ENCODE peak calls at places on chromosomes 3 and 15, in nine cellular contexts. X is CD8-positive, alpha-beta memory T cell; Y is A673; F is tibial nerve; E is fibroblast of lung; T is Peyer's patch; A is A549; U is foreskin keratinocyte; M is HL-60. K is an unnamed sample.

GRCh38 chr3:15032650-15033049 is 32.5 kb downstream of the MRPS25 start:
- DNase-seq in X (no peak), Y (no peak), F (no peak), E (no peak), T (no peak), A (no peak), U (no peak), M (no peak), K (no peak)

GRCh38 chr3:120640231-120640630 is 41.8 kb downstream of the HGD start:
- DNase-seq in X (no peak), Y (no peak), F (no peak), E (no peak), T (no peak), A (no peak), U (no peak), M (no peak), K (no peak)

GRCh38 chr15:52718551-52718950 is 39.4 kb upstream of the ATOSA start:
- DNase-seq in X (no peak), Y (no peak), F (no peak), E (no peak), T (no peak), A (no peak), U (no peak), M (no peak), K (no peak)

GRCh38 chr3:46861996-46862688 is 1.1 kb downstream of the MYL3 start:
- DNase-seq in X (no peak), Y (no peak), F (peak; percentile 4), E (no peak), T (peak; percentile 15), A (no peak), U (no peak), M (no peak), K (no peak)

GRCh38 chr3:109803274-109803673 is 465.9 kb upstream of the DPPA4 start:
- DNase-seq in X (no peak), Y (no peak), F (no peak), E (no peak), T (no peak), A (peak; percentile 22), U (no peak), M (no peak), K (no peak)

GRCh38 chr3:23312866-23313265 is 109.7 kb downstream of the UBE2E2 start:
- DNase-seq in X (no peak), Y (no peak), F (no peak), E (peak; percentile 23), T (no peak), A (no peak), U (no peak), M (no peak), K (no peak)

GRCh38 chr15:86650084-86650483 is 570.4 kb downstream of the AGBL1 start:
- DNase-seq in X (no peak), Y (peak; percentile 4), F (no peak), E (peak; percentile 8), T (no peak), A (peak; percentile 40), U (no peak), M (peak; percentile 2), K (peak; percentile 31)

GRCh38 chr3:10744098-10744465 is 71.9 kb upstream of the SLC6A11 start:
- DNase-seq in X (no peak), Y (peak; percentile 15), F (no peak), E (no peak), T (no peak), A (peak; percentile 26), U (no peak), M (no peak), K (no peak)

GRCh38 chr3:141914311-141914710 is 37.9 kb downstream of the ATP1B3 start:
- DNase-seq in X (no peak), Y (no peak), F (no peak), E (no peak), T (no peak), A (no peak), U (no peak), M (no peak), K (no peak)

GRCh38 chr15:77554306-77555080 is 78.2 kb downstream of the LINGO1 start:
- DNase-seq in X (no peak), Y (no peak), F (no peak), E (no peak), T (no peak), A (no peak), U (no peak), M (no peak), K (no peak)

GRCh38 chr3:58210761-58211477 is at the start of gene DNASE1L3:
- DNase-seq in X (no peak), Y (no peak), F (no peak), E (no peak), T (no peak), A (no peak), U (no peak), M (no peak), K (no peak)

GRCh38 chr3:58205981-58206380 is 4.8 kb downstream of the DNASE1L3 start:
- DNase-seq in X (no peak), Y (no peak), F (no peak), E (no peak), T (no peak), A (no peak), U (no peak), M (no peak), K (no peak)

GRCh38 chr3:58209933-58210332 is 839 bp downstream of the DNASE1L3 start:
- DNase-seq in X (no peak), Y (no peak), F (no peak), E (no peak), T (no peak), A (no peak), U (no peak), M (no peak), K (no peak)

GRCh38 chr3:58206406-58207011 is 4.3 kb downstream of the DNASE1L3 start:
- DNase-seq in X (no peak), Y (no peak), F (no peak), E (peak; percentile 61), T (no peak), A (no peak), U (peak; percentile 70), M (no peak), K (no peak)

GRCh38 chr3:58207954-58208353 is 2.8 kb downstream of the DNASE1L3 start:
- DNase-seq in X (no peak), Y (no peak), F (no peak), E (no peak), T (no peak), A (no peak), U (no peak), M (no peak), K (no peak)
- H3K27ac ChIP-seq in X (no peak overlapping the region), Y (no peak overlapping the region), F (no peak overlapping the region), E (no peak overlapping the region), T (no peak overlapping the region), A (no peak overlapping the region), U (peak overlapping the region; percentile 20), M (no peak overlapping the region), K (no peak overlapping the region)

DNA sequence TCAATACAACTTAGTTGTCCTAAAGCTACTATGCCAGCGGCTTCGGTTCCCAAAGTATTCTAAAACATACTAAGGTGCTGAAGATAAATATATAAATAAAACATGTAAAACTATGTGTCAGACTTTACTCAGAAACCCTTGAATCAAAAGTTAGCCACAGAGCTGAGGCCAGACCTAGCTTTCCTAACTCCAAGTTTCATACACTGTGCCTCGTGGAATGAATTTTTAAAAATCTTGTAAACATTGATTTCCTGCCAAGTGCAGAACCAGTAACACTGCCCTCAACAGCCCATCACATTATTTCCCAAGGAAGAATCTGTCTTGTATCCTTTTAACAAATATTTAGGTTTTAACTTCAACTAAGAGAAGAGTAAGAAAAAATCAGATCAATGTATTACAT is 36.4 kb downstream of the TAMM41 start:
- DNase-seq in X (no peak), Y (no peak), F (no peak), E (peak; percentile 68), T (no peak), A (no peak), U (no peak), M (no peak), K (no peak)
- H3K27ac ChIP-seq in X (no peak overlapping the region), Y (no peak overlapping the region), F (no peak overlapping the region), E (no peak overlapping the region), T (peak overlapping the region; percentile 49), A (no peak overlapping the region), U (no peak overlapping the region), M (no peak overlapping the region), K (no peak overlapping the region)

DNA sequence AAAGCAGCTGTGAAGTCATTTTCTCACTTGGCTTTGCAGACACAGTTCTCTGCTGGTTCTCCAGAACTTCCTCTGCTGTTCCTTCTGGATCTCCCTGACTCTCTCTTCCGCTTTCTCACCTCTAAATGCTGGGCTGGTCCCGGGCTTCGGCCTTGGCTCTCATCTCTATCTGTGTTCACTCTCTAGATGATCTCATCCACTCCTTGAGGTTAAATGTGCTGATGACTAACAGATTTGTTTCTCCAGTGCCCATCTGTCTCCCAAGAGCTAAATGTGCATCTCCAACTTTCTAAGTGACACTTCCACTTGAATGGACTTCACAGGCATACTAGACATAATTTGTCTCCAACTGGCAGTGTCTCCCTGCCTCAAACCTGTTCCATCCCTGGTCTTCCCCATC is 95.3 kb downstream of the ITPR1 start:
- DNase-seq in X (no peak), Y (no peak), F (no peak), E (peak; percentile 67), T (no peak), A (no peak), U (peak; percentile 58), M (no peak), K (no peak)
- H3K27ac ChIP-seq in X (no peak overlapping the region), Y (no peak overlapping the region), F (no peak overlapping the region), E (no peak overlapping the region), T (no peak overlapping the region), A (no peak overlapping the region), U (no peak overlapping the region), M (no peak overlapping the region), K (no peak overlapping the region)

DNA sequence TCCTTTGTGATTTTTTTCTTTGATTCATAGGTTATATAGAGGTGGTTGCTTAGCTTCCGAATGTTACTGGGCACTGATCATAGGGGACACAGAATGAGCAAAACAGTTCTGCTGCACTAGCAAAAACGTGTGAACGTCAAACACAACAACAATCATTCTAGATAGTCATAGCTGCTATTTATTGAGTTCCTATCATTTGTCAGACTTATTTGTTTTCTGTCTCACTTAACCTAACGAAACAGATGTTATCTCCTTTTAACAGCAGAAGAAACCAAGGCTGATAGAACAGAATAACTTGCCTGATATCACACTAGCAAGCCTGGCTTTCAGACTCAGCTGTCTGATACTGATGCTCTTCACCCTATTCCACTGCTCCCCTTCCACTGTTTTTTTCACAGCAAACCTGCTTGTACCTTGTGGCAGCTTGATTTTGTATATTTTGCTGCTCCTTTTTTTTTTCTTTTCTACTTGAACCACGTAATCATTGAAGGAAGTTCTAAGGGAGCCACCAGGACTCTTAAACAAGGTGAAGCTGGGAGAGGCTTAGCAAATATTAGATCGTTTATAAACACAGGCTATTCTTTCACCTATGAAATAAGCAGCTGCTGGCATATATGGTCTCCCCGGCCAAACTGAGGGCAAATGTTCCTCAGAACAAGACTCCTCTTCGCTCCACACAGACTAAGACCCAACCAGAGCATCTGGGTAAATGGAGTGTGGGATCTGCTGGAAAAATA is 78.8 kb downstream of the MCF2L2 start:
- DNase-seq in X (peak; percentile 39), Y (no peak), F (no peak), E (no peak), T (no peak), A (no peak), U (no peak), M (no peak), K (no peak)
- H3K27ac ChIP-seq in X (peak overlapping the region; percentile 52), Y (no peak overlapping the region), F (no peak overlapping the region), E (no peak overlapping the region), T (peak overlapping the region; percentile 59), A (no peak overlapping the region), U (no peak overlapping the region), M (no peak overlapping the region), K (no peak overlapping the region)

DNA sequence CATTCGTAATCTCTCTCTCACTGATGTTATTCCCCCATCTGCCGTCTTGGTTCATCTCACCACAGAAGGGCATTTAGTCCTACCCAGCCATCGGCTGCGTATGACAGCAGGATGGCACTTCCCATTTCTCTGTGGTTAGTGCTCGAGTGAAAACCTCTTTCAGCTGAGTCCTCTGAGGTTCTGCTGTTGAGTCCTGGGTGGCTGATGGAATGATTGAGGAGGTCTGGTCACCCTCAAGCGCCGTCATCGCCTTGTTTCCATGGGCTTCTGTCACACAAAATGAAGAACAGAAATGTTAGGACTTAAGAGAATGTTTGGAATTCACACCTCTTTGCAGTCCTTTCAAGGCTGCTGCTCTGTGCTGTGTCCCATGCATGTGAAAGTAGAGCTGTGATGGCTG is 9.4 kb upstream of the SACM1L start:
- DNase-seq in X (no peak), Y (no peak), F (no peak), E (no peak), T (no peak), A (no peak), U (no peak), M (no peak), K (no peak)
- H3K27ac ChIP-seq in X (no peak overlapping the region), Y (no peak overlapping the region), F (no peak overlapping the region), E (no peak overlapping the region), T (no peak overlapping the region), A (no peak overlapping the region), U (no peak overlapping the region), M (peak overlapping the region; percentile 22), K (no peak overlapping the region)